ENCODE peak calls at places on chromosomes 6 and 20, in six cellular contexts. T is A549, S is K562, U is H1, K is IMR-90, P is WTC11. L is an unnamed sample.

GRCh38 chr20:25402583-25402982 is 4.9 kb upstream of the GINS1 start:
- DNase-seq in T (no peak), S (no peak), U (no peak), K (no peak), P (peak), L (no peak)

GRCh38 chr6:149488815-149489214 is 4.0 kb upstream of the ZC3H12D start:
- DNase-seq in T (no peak), S (no peak), U (no peak), K (no peak), P (no peak), L (no peak)

GRCh38 chr6:7959453-7959852 is 48.9 kb upstream of the TXNDC5 start:
- DNase-seq in T (no peak), S (no peak), U (no peak), K (no peak), P (no peak), L (no peak)

GRCh38 chr6:109503327-109504224 is 20.6 kb upstream of the ZBTB24 start:
- DNase-seq in T (no peak), S (no peak), U (no peak), K (no peak), P (no peak), L (no peak)

GRCh38 chr6:128350416-128351254 is 169.8 kb downstream of the PTPRK start:
- DNase-seq in T (peak), S (no peak), U (no peak), K (peak), P (no peak), L (no peak)

GRCh38 chr6:19465760-19466159 is 371.4 kb upstream of the ID4 start:
- DNase-seq in T (peak), S (no peak), U (no peak), K (peak), P (no peak), L (no peak)

GRCh38 chr6:15331143-15331542 is 85.3 kb downstream of the JARID2 start:
- DNase-seq in T (no peak), S (no peak), U (no peak), K (no peak), P (no peak), L (no peak)

GRCh38 chr6:109701774-109702173 is 10.7 kb downstream of the FIG4 start:
- DNase-seq in T (no peak), S (no peak), U (no peak), K (no peak), P (no peak), L (no peak)

GRCh38 chr6:143513410-143513809 is 1.9 kb upstream of the FUCA2 start:
- DNase-seq in T (no peak), S (peak), U (no peak), K (no peak), P (peak), L (no peak)

GRCh38 chr20:5779071-5779470 is 28.9 kb downstream of the SHLD1 start:
- DNase-seq in T (no peak), S (no peak), U (no peak), K (no peak), P (no peak), L (no peak)

GRCh38 chr6:91376686-91377085 is 789.8 kb upstream of the MAP3K7 start:
- DNase-seq in T (no peak), S (no peak), U (no peak), K (no peak), P (peak), L (no peak)

GRCh38 chr6:17474289-17474688 is 80.9 kb downstream of the CAP2 start:
- DNase-seq in T (no peak), S (no peak), U (no peak), K (no peak), P (no peak), L (no peak)

GRCh38 chr6:111789593-111789992 is 83.7 kb downstream of the FYN start:
- DNase-seq in T (no peak), S (no peak), U (no peak), K (peak), P (no peak), L (no peak)

GRCh38 chr20:36275441-36276189 is 30.5 kb upstream of the DLGAP4 start:
- DNase-seq in T (no peak), S (no peak), U (no peak), K (no peak), P (no peak), L (no peak)

GRCh38 chr6:56475736-56476457 is 166.8 kb downstream of the DST start:
- DNase-seq in T (no peak), S (no peak), U (no peak), K (peak), P (no peak), L (no peak)

GRCh38 chr20:19380211-19380610 is 167.8 kb downstream of the SLC24A3 start:
- DNase-seq in T (no peak), S (no peak), U (no peak), K (no peak), P (no peak), L (no peak)

GRCh38 chr20:54069501-54069971 is 858 bp downstream of the BCAS1 start:
- DNase-seq in T (no peak), S (no peak), U (peak), K (no peak), P (no peak), L (no peak)

GRCh38 chr20:23082846-23083552 is 3.1 kb downstream of the CD93 start:
- DNase-seq in T (no peak), S (no peak), U (no peak), K (no peak), P (peak), L (no peak)

GRCh38 chr20:50680106-50680960 is 11.0 kb downstream of the RIPOR3 start:
- DNase-seq in T (no peak), S (no peak), U (no peak), K (no peak), P (no peak), L (no peak)

GRCh38 chr6:112501705-112502104 is 154.6 kb downstream of the RFPL4B start:
- DNase-seq in T (no peak), S (no peak), U (no peak), K (peak), P (peak), L (no peak)

GRCh38 chr6:41947581-41948220 is 6.1 kb upstream of the CCND3 start:
- DNase-seq in T (no peak), S (no peak), U (no peak), K (no peak), P (no peak), L (no peak)

GRCh38 chr20:33298391-33298790 is 15.4 kb downstream of the BPIFB1 start:
- DNase-seq in T (no peak), S (no peak), U (no peak), K (no peak), P (no peak), L (no peak)

GRCh38 chr6:36320475-36320874 is 16.2 kb downstream of the BNIP5 start:
- DNase-seq in T (no peak), S (no peak), U (no peak), K (no peak), P (no peak), L (no peak)

GRCh38 chr6:140586426-140587061 is 1212.1 kb upstream of the CITED2 start:
- DNase-seq in T (no peak), S (no peak), U (no peak), K (no peak), P (no peak), L (peak)

GRCh38 chr6:40753048-40753447 is 165.9 kb upstream of the LRFN2 start:
- DNase-seq in T (no peak), S (no peak), U (no peak), K (no peak), P (no peak), L (no peak)

GRCh38 chr6:128365520-128366160 is 154.8 kb downstream of the PTPRK start:
- DNase-seq in T (no peak), S (no peak), U (no peak), K (no peak), P (no peak), L (no peak)

GRCh38 chr20:22577515-22578220 is 6.7 kb downstream of the FOXA2 start:
- DNase-seq in T (no peak), S (no peak), U (no peak), K (no peak), P (peak), L (no peak)

GRCh38 chr6:62714112-62714511 is 428.1 kb upstream of the KHDRBS2 start:
- DNase-seq in T (no peak), S (no peak), U (no peak), K (no peak), P (no peak), L (no peak)

GRCh38 chr20:6101346-6101745 is 21.5 kb downstream of the FERMT1 start:
- DNase-seq in T (no peak), S (no peak), U (no peak), K (no peak), P (no peak), L (no peak)

GRCh38 chr6:158485411-158485810 is 74.5 kb upstream of the TMEM181 start:
- DNase-seq in T (no peak), S (no peak), U (no peak), K (peak), P (no peak), L (no peak)

GRCh38 chr6:169738204-169738971 is 13.0 kb downstream of the DYNLT2 start:
- DNase-seq in T (no peak), S (no peak), U (no peak), K (no peak), P (no peak), L (no peak)

GRCh38 chr6:169738972-169739529 is 12.3 kb downstream of the DYNLT2 start:
- DNase-seq in T (no peak), S (no peak), U (no peak), K (no peak), P (no peak), L (no peak)

GRCh38 chr6:169746556-169746955 is 4.8 kb downstream of the DYNLT2 start:
- DNase-seq in T (no peak), S (no peak), U (no peak), K (no peak), P (no peak), L (no peak)

GRCh38 chr6:169745405-169745804 is 6.0 kb downstream of the DYNLT2 start:
- DNase-seq in T (no peak), S (no peak), U (no peak), K (no peak), P (no peak), L (no peak)

DNA sequence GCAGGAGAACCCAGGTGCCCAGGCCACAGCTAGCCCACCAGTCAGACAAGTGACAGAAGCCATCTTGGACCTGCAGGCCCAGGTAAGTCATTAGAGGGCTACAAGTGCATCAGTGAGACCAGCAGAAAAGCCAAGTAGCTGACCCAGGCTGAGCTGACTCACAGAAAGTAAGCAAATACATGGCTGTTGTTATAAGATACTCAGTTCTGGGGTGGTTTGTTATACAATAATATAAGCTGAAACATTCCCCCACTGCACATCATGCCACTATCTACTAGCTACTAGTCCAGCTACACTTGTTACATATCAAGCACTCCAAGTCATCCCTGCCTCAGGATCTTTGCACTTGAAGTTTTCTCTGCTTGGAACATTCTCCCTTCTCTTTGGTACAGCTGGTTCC is 10.0 kb downstream of the DYNLT2 start:
- DNase-seq in T (no peak), S (no peak), U (no peak), K (peak), P (no peak), L (no peak)
- TF ChIP-seq USF2 in T (no peak), S (no peak), U (no peak), K (no peak), P (no peak), L (no peak)

GRCh38 chr6:13760948-13761347 is 49.3 kb upstream of the RANBP9 start:
- DNase-seq in T (no peak), S (no peak), U (no peak), K (peak), P (no peak), L (no peak)
- TF ChIP-seq USF2 in T (no peak), S (no peak), U (no peak), K (no peak), P (no peak), L (no peak)

DNA sequence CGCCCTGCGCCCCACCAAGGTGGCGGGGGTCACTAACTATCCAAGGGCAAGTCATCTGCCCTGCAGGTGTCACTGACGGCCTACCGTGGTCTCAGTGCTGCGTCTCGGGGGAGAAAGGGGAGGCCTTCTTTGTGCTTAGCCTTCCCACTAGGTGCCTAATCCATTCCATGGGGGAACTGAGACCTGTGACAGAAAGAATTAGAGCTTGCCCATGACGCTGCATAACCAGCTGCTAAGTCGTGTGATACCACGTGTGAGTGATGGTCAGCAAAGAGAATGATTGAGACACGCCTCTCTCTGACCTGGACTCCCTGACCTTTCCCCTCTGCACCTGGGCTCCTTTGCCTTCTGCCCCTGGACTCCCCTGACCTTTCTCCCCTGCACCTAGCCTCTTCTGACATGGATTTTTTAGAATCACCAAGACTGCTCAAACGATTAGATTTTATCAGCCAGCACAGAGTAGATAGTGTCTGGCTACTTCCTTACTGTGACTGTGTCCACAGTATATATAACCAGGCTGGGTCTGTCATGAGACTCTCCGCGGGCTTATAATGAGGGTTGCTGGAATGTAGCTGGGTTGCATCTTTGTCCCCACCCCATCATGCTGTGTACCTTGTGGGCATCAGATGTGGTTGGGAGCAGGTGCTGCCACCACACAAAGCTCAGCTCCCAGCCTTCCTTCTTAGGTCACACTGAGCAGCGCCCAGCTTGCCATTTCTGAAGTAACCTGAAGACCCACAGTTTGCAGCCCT is 140.6 kb downstream of the TMEM242 start:
- DNase-seq in T (no peak), S (no peak), U (no peak), K (no peak), P (no peak), L (no peak)
- TF ChIP-seq USF2 in T (no peak), S (no peak), U (no peak), K (no peak), P (no peak), L (no peak)

DNA sequence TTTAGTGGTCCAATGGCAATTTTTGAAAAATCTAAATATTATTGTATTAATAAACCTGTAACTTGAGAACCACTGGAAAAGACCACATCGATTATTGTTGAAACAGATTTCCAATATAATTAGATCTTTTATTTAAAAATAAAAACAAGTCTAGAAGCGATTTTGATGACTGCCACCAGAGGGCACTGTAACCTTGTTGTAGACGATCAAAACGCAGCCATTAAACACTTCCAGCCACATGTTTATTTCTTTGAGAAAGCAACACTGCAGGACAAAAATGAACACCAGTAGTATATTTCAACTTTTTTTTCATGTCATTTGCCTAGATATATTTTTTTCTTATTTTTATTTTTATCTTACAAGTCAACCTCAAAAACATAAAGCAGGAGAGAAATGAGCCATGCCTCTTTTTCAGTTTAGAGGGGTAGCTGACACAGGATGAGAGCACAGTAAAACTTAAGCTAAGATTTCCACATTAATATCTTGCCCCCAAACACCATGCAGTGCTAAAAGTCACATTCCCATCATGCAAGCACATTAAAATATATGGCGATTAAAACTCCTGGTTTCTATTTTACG is 115.4 kb downstream of the OPRM1 start:
- DNase-seq in T (no peak), S (peak), U (no peak), K (peak), P (peak), L (no peak)
- TF ChIP-seq USF2 in T (no peak), S (no peak), U (no peak), K (no peak), P (no peak), L (no peak)

GRCh38 chr6:79117752-79118151 is 39.7 kb upstream of the PHIP start:
- DNase-seq in T (no peak), S (no peak), U (no peak), K (no peak), P (no peak), L (no peak)
- TF ChIP-seq USF2 in T (no peak), S (peak), U (no peak), K (no peak), P (no peak), L (no peak)

GRCh38 chr6:104705916-104706442 is 153.7 kb downstream of the HACE1 start:
- DNase-seq in T (no peak), S (no peak), U (no peak), K (no peak), P (no peak), L (no peak)

GRCh38 chr6:104714796-104715195 is 144.9 kb downstream of the HACE1 start:
- DNase-seq in T (no peak), S (no peak), U (no peak), K (no peak), P (no peak), L (no peak)

GRCh38 chr6:104713982-104714381 is 145.7 kb downstream of the HACE1 start:
- DNase-seq in T (no peak), S (no peak), U (no peak), K (no peak), P (no peak), L (no peak)

GRCh38 chr6:104710543-104711335 is 149.0 kb downstream of the HACE1 start:
- DNase-seq in T (no peak), S (no peak), U (no peak), K (peak), P (no peak), L (no peak)

DNA sequence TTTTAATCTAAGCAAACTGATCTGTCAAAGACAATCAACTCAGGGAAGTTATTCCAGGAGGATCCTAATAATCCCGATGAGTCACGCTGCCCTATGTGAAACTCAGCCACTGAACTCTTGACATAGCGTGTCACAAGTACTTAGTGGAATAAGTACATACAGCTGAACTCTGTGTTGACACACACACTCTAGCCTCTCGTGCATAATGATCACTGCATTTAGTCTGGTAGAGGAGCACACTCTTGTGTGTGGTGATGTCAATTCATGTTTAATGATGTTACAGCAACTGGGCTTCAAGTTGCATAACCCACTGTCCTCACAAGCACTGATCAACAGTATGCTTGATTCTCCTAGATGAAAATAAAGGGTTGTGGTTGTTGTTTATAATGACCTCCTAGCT is 148.3 kb downstream of the HACE1 start:
- DNase-seq in T (peak), S (no peak), U (no peak), K (peak), P (no peak), L (no peak)
- TF ChIP-seq USF2 in T (no peak), S (no peak), U (no peak), K (no peak), P (no peak), L (no peak)

GRCh38 chr6:163985040-163985439 is 570.5 kb downstream of the QKI start:
- DNase-seq in T (no peak), S (no peak), U (no peak), K (no peak), P (no peak), L (no peak)
- TF ChIP-seq USF2 in T (no peak), S (no peak), U (no peak), K (no peak), P (no peak), L (no peak)

DNA sequence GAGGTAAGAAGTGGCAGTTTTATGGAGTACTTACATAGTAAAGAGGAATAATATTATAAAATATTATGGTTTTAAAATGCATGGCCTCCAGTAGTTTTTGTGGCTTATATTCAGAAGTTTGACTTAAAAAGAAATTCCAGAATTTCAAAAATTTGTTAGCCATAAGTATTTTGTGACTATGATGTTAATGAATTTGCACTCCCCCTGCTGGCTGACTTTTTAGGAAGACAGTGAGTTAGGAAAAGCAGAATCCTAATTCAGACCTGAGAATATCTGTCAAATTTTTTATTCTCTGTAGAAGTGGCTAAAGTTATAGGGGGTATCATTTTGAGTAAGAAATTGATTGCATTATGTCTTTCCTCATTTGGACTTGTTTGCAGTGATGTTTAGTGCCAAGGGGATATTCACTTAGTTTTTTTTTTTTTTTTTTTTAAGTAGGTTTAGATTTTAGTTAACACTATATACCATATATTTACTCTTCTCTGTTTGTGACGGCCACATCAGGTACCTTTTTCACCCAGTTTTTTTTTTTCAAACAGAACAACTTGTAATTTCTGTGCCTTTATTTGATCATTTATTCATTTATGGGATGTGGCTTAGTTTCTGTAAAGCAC is 40.8 kb downstream of the ZFAND3 start:
- DNase-seq in T (peak), S (peak), U (no peak), K (peak), P (no peak), L (no peak)
- TF ChIP-seq USF2 in T (no peak), S (no peak), U (no peak), K (no peak), P (no peak), L (no peak)